ENCODE peak calls at places on chromosomes 5 and 9, in four cellular contexts. Y, J, X and N are unnamed samples.

GRCh38 chr5:153974131-153974812 is 64.4 kb downstream of the FAM114A2 start:
- DNase-seq in Y (peak; percentile 58), J (no peak), X (no peak), N (peak; percentile 35)

GRCh38 chr5:131541071-131541470 is 94.0 kb downstream of the RAPGEF6 start:
- DNase-seq in Y (no peak), J (no peak), X (no peak), N (no peak)

GRCh38 chr5:150649828-150650712 is 9.6 kb downstream of the SYNPO start:
- DNase-seq in Y (no peak), J (no peak), X (no peak), N (no peak)

GRCh38 chr9:130610862-130611689 is 31.7 kb downstream of the FUBP3 start:
- DNase-seq in Y (no peak), J (no peak), X (no peak), N (no peak)

GRCh38 chr5:128356011-128356410 is 182.0 kb downstream of the FBN2 start:
- DNase-seq in Y (no peak), J (no peak), X (no peak), N (no peak)

GRCh38 chr5:141392429-141393198 is at the start of gene PCDHGA8:
- DNase-seq in Y (no peak), J (no peak), X (no peak), N (no peak)

GRCh38 chr5:103849934-103850333 is 287.3 kb upstream of the NUDT12 start:
- DNase-seq in Y (no peak), J (no peak), X (peak; percentile 83), N (no peak)

GRCh38 chr5:96226941-96227552 is 206.0 kb downstream of the PCSK1 start:
- DNase-seq in Y (no peak), J (no peak), X (peak; percentile 97), N (no peak)

GRCh38 chr9:5651246-5651645 is 22.3 kb downstream of the RIC1 start:
- DNase-seq in Y (no peak), J (no peak), X (no peak), N (no peak)

GRCh38 chr9:90393355-90394152 is 249.1 kb downstream of the DIRAS2 start:
- DNase-seq in Y (no peak), J (no peak), X (no peak), N (no peak)

GRCh38 chr9:69412741-69413150 is 87.7 kb downstream of the ENTREP1 start:
- DNase-seq in Y (no peak), J (peak; percentile 64), X (peak; percentile 1), N (no peak)